ENCODE peak calls at places on chromosome 6, in nine cellular contexts. W, H, A, T, V, X, Y, Q and N are unnamed samples. For H3K9me3, the result is how much of the 10 kb centered on the place peaks cover.

GRCh38 chr6:29828471-29828797 is 809 bp downstream of the HLA-G start:
- DNase-seq in X (no peak), Y (no peak), V (peak), A (no peak), Q (no peak), H (peak), T (no peak), W (no peak), N (no peak)

GRCh38 chr6:53103993-53104675 is 38.9 kb downstream of the FBXO9 start:
- DNase-seq in Y (no peak), T (no peak), A (peak), H (no peak), X (peak), W (peak), Q (no peak), V (peak), N (peak)

GRCh38 chr6:52371656-52372151 is 9.8 kb downstream of the PAQR8 start:
- DNase-seq in X (no peak), Y (no peak), Q (no peak), W (no peak), T (peak), H (no peak), V (no peak), A (no peak), N (peak)

GRCh38 chr6:140779341-140779740 is 1353.4 kb upstream of the GJE1 start:
- DNase-seq in Y (no peak), T (no peak), V (no peak), Q (no peak), H (no peak), W (no peak), X (no peak), A (no peak), N (no peak)

GRCh38 chr6:44564906-44565524 is 177.5 kb downstream of the CDC5L start:
- DNase-seq in X (no peak), A (no peak), Q (no peak), T (no peak), H (no peak), V (no peak), W (no peak), Y (no peak), N (no peak)

GRCh38 chr6:108946695-108947094 is 98.5 kb downstream of the ARMC2 start:
- DNase-seq in W (no peak), X (no peak), Q (no peak), A (no peak), H (no peak), V (no peak), Y (no peak), T (no peak), N (no peak)

GRCh38 chr6:42928748-42929087 is 562 bp upstream of the CNPY3 start:
- DNase-seq in W (no peak), X (no peak), V (no peak), A (no peak), Q (no peak), T (no peak), Y (no peak), H (no peak), N (no peak)

GRCh38 chr6:101980924-101981323 is 587.4 kb downstream of the GRIK2 start:
- DNase-seq in Y (no peak), A (no peak), Q (no peak), T (no peak), X (no peak), W (no peak), V (no peak), H (no peak), N (no peak)

GRCh38 chr6:43855247-43855646 is 85.2 kb downstream of the VEGFA start:
- DNase-seq in T (no peak), A (no peak), W (no peak), Q (no peak), V (no peak), H (no peak), X (no peak), Y (no peak), N (no peak)

GRCh38 chr6:53659458-53659857 is 6.1 kb downstream of the KLHL31 start:
- DNase-seq in H (no peak), W (no peak), Y (no peak), T (no peak), X (peak), A (no peak), Q (no peak), V (no peak), N (no peak)

GRCh38 chr6:165649701-165650137 is 13.3 kb downstream of the PDE10A start:
- DNase-seq in H (no peak), V (no peak), W (no peak), T (peak), X (no peak), A (no peak), Q (no peak), Y (no peak), N (no peak)

GRCh38 chr6:70956451-70957283 is at the start of gene B3GAT2:
- DNase-seq in A (peak), X (no peak), V (peak), Q (no peak), Y (peak), H (peak), T (peak), W (peak), N (no peak)

GRCh38 chr6:43076093-43076927 is at the start of gene PTK7:
- DNase-seq in Y (peak), Q (peak), W (peak), A (peak), T (peak), X (no peak), V (peak), H (peak), N (peak)

GRCh38 chr6:129009856-129010255 is 126.9 kb downstream of the LAMA2 start:
- DNase-seq in T (no peak), X (no peak), V (no peak), Q (no peak), Y (no peak), H (no peak), A (no peak), W (no peak), N (peak)

DNA sequence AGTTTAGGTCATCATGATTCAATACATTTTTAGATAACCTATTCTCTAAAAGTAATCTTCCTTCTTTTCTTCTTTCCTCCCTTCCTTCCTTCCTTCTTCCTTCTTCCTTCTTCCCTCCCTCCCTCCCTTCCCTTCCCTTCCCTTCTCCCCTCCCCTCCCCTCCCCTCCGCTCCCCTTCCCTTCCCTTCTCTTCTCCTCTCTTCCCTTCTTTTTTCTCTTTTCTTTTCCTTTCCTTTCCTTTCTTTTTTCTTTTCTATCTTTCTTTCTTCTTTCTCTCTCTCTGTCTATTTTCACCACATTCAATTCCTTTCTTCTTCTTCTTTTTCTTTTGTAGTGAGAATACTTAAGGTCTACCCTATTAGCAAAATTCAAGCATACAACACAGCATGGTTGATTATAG is 17.3 kb upstream of the RHAG start:
- DNase-seq in X (no peak), W (no peak), A (no peak), T (no peak), Q (no peak), Y (no peak), V (no peak), H (no peak), N (no peak)
- H3K27ac ChIP-seq in X (no peak), W (no peak), A (no peak), T (no peak), Q (no peak), Y (no peak), V (no peak), H (no peak), N (no peak)

GRCh38 chr6:33758807-33759206 is 12.1 kb upstream of the IP6K3 start:
- DNase-seq in X (no peak), W (no peak), A (no peak), T (no peak), Y (no peak), V (no peak), H (no peak), Q (no peak), N (no peak)
- H3K4me3 ChIP-seq in X (no peak), W (no peak), A (no peak), T (no peak), Y (no peak), V (no peak), H (no peak), Q (no peak), N (no peak)

GRCh38 chr6:66926060-66926459 is 1219.0 kb upstream of the EYS start:
- DNase-seq in Q (no peak), X (no peak), A (no peak), Y (no peak), H (no peak), W (peak), V (peak), T (no peak), N (peak)
- H3K9me3 ChIP-seq in Q (under half), X (under half), A (under half), Y (under half), H (under half), W (under half), V (under half), T (under half), N (under half)

DNA sequence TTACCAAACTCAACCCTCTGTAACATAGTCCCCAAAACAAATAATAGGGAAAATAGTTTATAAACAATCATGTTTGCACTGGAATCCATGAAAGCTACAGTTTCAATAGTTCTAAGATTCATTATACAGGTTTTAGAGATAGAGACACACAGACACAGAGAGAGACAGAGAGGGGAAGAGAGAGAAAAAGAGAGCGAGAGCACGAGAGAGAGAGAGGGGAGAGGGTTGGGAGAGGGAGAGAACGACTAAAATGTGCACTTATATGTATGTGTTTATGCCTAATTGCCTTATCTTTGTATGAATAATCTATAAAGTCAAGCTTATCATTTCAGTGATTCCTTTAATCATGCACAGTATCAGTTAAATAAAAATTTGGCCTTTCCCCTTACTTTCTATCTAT is 454.6 kb downstream of the RFPL4B start:
- DNase-seq in A (no peak), Y (no peak), Q (no peak), W (no peak), X (no peak), V (no peak), H (no peak), T (no peak), N (peak)
- H3K27ac ChIP-seq in A (no peak), Y (no peak), Q (no peak), W (no peak), X (no peak), V (no peak), H (no peak), T (peak), N (peak)

DNA sequence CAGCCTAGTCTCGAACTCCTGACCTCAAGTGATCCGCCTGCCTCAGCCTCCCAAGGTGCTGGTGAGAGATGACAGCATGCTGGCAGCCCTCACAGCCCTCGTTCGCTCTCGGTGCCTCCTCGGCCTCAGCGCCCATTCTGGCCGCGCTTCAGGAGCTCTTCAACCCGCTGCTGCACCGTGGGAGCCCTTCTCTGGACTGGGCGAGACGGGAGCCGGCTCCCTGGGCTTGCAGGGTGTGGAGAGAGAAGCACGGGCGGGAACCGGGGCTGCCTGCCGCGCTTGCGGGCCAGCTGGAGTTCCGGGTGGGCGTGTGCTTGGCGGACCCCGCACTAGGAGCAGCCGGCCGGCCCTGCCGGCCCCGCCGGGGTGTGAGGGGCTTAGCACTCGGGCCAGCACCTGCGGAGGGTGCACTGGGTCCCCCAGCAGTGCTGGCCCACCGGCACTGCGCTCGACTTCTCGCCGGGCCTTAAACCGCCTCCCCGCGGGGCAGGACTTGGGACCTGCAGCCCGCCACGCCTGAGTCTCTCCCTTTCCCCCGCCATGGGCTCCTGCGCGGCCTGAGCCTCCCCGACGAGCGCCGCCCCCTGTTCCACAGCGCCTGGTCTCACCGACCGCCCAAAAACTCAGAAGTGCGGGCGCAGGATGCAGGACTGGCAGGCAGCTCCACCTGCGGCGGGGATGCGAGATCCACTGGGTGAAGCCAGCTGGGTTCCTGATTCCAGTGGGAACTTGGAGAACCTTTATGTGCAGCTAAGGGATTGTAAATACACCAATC is 31.5 kb upstream of the RANBP9 start:
- DNase-seq in Y (no peak), Q (peak), H (no peak), A (no peak), T (no peak), W (no peak), X (no peak), V (no peak), N (no peak)
- H3K4me3 ChIP-seq in Y (no peak), Q (no peak), H (no peak), A (no peak), T (no peak), W (no peak), X (no peak), V (no peak), N (no peak)

GRCh38 chr6:137824502-137824879 is 42.6 kb upstream of the TNFAIP3 start:
- DNase-seq in A (no peak), X (no peak), V (no peak), T (no peak), Q (no peak), H (no peak), W (no peak), Y (no peak), N (no peak)

GRCh38 chr6:137829641-137830083 is 37.4 kb upstream of the TNFAIP3 start:
- DNase-seq in T (peak), X (peak), A (no peak), H (no peak), Q (no peak), Y (no peak), W (no peak), V (no peak), N (no peak)

GRCh38 chr6:137827977-137828815 is 38.9 kb upstream of the TNFAIP3 start:
- DNase-seq in V (no peak), Q (no peak), W (no peak), Y (no peak), H (no peak), A (no peak), T (no peak), X (no peak), N (no peak)

GRCh38 chr6:137830562-137830961 is 36.5 kb upstream of the TNFAIP3 start:
- DNase-seq in A (no peak), H (no peak), T (no peak), W (no peak), Q (no peak), X (no peak), V (no peak), Y (no peak), N (no peak)

DNA sequence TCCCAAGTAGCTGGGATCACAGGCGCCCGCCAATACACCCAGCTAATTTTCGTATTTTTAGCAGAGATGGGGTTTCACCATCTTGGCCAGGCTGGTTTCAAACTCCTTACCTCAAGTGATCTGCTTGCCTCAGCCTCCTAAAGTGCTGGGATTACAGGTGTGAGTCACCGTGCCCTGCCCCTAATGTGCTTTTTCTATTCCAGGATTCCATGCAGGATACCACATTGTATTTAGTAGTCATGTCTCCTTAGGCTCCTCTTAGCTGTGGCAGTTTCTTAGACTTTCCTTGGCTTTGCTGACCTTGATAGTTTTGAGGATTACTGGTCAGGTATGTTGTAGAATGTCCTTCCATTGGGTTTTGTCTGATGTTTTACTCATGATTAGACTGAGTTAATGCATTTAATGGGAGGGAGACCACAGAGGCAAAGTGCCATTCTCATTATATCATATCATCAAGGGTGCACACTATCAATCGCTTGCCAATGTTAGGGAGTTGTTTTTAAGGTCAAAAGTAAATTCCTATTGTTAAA is 39.6 kb upstream of the TNFAIP3 start:
- DNase-seq in V (no peak), Y (no peak), H (no peak), W (no peak), T (no peak), Q (no peak), X (no peak), A (no peak), N (no peak)
- H3K9me3 ChIP-seq in V (under half), Y (under half), H (under half), W (under half), T (under half), Q (under half), X (under half), A (under half), N (under half)

GRCh38 chr6:41697902-41698349 is 37.5 kb downstream of the TFEB start:
- DNase-seq in X (peak), H (no peak), T (no peak), A (no peak), V (no peak), W (no peak), Q (no peak), Y (no peak), N (no peak)
- H3K27ac ChIP-seq in X (peak), H (no peak), T (no peak), A (no peak), V (no peak), W (no peak), Q (peak), Y (peak), N (peak)

GRCh38 chr6:50986319-50986718 is 167.6 kb downstream of the TFAP2B start:
- DNase-seq in H (no peak), Y (no peak), A (no peak), W (no peak), X (no peak), V (no peak), Q (no peak), T (no peak), N (no peak)
- H3K4me3 ChIP-seq in H (no peak), Y (no peak), A (no peak), W (no peak), X (no peak), V (no peak), Q (no peak), T (no peak), N (no peak)

GRCh38 chr6:155116571-155116910 is 121.4 kb downstream of the TIAM2 start:
- DNase-seq in Y (no peak), W (no peak), Q (no peak), A (no peak), X (no peak), H (no peak), T (no peak), V (no peak), N (no peak)

GRCh38 chr6:155112757-155113156 is 117.6 kb downstream of the TIAM2 start:
- DNase-seq in Y (no peak), W (no peak), T (no peak), A (no peak), V (no peak), Q (no peak), X (no peak), H (no peak), N (no peak)

GRCh38 chr6:155117266-155117665 is 122.2 kb downstream of the TIAM2 start:
- DNase-seq in T (no peak), A (no peak), H (no peak), Q (no peak), V (no peak), Y (no peak), X (peak), W (no peak), N (no peak)

GRCh38 chr6:155120034-155120433 is 124.9 kb downstream of the TIAM2 start:
- DNase-seq in A (no peak), Y (no peak), Q (no peak), W (no peak), V (peak), T (no peak), H (no peak), X (no peak), N (peak)

GRCh38 chr6:155115893-155116570 is 120.9 kb downstream of the TIAM2 start:
- DNase-seq in Y (no peak), X (no peak), T (no peak), V (no peak), W (no peak), A (no peak), H (no peak), Q (no peak), N (no peak)
- H3K9me3 ChIP-seq in Y (under half), X (under half), T (under half), V (under half), W (under half), A (under half), H (under half), Q (under half), N (under half)